ENCODE peak calls at places on chromosomes 16 and 17, in four cellular contexts. J is SK-N-SH, B is GM12878, R is K562. M is an unnamed sample.

GRCh38 chr17:2948721-2949468 is 114.5 kb downstream of the OR1D5 start:
- DNase-seq in B (no peak), J (no peak), R (no peak), M (no peak)

GRCh38 chr16:5064915-5065314 is 841 bp downstream of the C16orf89 start:
- DNase-seq in B (no peak), J (no peak), R (no peak), M (no peak)

GRCh38 chr16:5059386-5060072 is 6.2 kb downstream of the C16orf89 start:
- DNase-seq in J (no peak), B (no peak), R (no peak), M (no peak)

GRCh38 chr16:71399801-71400563 is 41.5 kb downstream of the CALB2 start:
- DNase-seq in R (no peak), B (no peak), J (no peak), M (no peak)

GRCh38 chr16:85690469-85691064 is 1.8 kb upstream of the GINS2 start:
- DNase-seq in B (no peak), R (no peak), J (peak; percentile 62), M (no peak)

GRCh38 chr16:54856871-54857270 is 73.8 kb upstream of the IRX5 start:
- DNase-seq in B (no peak), R (no peak), J (no peak), M (no peak)

GRCh38 chr16:16018705-16019104 is 69.3 kb downstream of the ABCC1 start:
- DNase-seq in J (no peak), B (no peak), R (no peak), M (no peak)

GRCh38 chr16:73848993-73849392 is 447.6 kb upstream of the PSMD7 start:
- DNase-seq in B (no peak), R (no peak), J (no peak), M (no peak)

GRCh38 chr16:71626018-71626857 is at the start of gene MARVELD3:
- DNase-seq in J (peak; percentile 69), R (peak; percentile 62), B (no peak), M (peak; percentile 76)

GRCh38 chr16:20364051-20364450 is 11.5 kb upstream of the UMOD start:
- DNase-seq in B (no peak), R (no peak), J (no peak), M (no peak)

GRCh38 chr16:57807252-57807967 is 5.1 kb upstream of the KIFC3 start:
- DNase-seq in J (no peak), R (no peak), B (no peak), M (no peak)

GRCh38 chr17:2853722-2854580 is 57.7 kb downstream of the RAP1GAP2 start:
- DNase-seq in R (peak; percentile 58), B (no peak), J (peak; percentile 88), M (no peak)

GRCh38 chr17:81635431-81635830 is 1.5 kb downstream of the NPLOC4 start:
- DNase-seq in R (no peak), J (no peak), B (no peak), M (peak; percentile 51)

GRCh38 chr16:11401161-11402050 is 56.1 kb downstream of the RMI2 start:
- DNase-seq in R (no peak), J (peak; percentile 28), B (no peak), M (no peak)

GRCh38 chr16:50285406-50286003 is 19.2 kb downstream of the ADCY7 start:
- DNase-seq in R (no peak), B (no peak), J (no peak), M (no peak)

GRCh38 chr17:39863918-39864746 is at the start of gene IKZF3:
- DNase-seq in B (no peak), J (peak; percentile 78), R (peak; percentile 67), M (no peak)

GRCh38 chr17:39738568-39738901 is 797 bp downstream of the GRB7 start:
- DNase-seq in R (no peak), B (no peak), J (no peak), M (no peak)

GRCh38 chr17:71118039-71118438 is 948.7 kb downstream of the KCNJ2 start:
- DNase-seq in J (peak; percentile 32), B (no peak), R (no peak), M (peak; percentile 29)

GRCh38 chr17:75237100-75238014 is 24.0 kb downstream of the GGA3 start:
- DNase-seq in B (no peak), R (no peak), J (no peak), M (no peak)

GRCh38 chr16:47467501-47467900 is 6.4 kb downstream of the PHKB start:
- DNase-seq in B (no peak), J (no peak), R (no peak), M (no peak)

GRCh38 chr17:43483674-43484551 is at the start of gene DHX8:
- DNase-seq in B (peak; percentile 97), J (peak; percentile 90), R (peak; percentile 94), M (peak; percentile 98)
- TF ChIP-seq REST in B (no peak), J (peak; percentile 58), R (no peak), M (no peak)

DNA sequence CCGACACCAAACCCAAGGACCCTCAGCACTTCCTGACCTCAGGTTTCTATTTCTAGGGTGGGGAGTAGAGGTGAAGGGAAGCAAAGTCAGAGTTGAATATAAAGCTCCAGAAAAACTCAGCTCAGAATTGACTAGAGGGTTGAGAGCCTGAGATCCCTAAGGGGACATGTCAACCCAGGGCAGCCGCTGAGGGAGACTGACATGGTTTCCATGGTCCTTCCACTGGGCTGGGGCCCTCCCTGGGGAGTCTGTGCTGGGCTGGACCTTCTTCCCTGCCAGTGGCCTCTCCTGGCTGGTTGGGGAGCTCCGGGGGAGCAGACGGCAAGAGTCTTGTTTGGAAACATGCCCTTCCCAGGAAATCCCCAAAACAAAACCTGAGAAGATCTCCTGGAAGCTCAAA is 121.3 kb downstream of the METRNL start:
- DNase-seq in J (no peak), R (no peak), B (no peak), M (no peak)
- TF ChIP-seq RAD21 in J (no peak), R (no peak), B (no peak), M (no peak)

DNA sequence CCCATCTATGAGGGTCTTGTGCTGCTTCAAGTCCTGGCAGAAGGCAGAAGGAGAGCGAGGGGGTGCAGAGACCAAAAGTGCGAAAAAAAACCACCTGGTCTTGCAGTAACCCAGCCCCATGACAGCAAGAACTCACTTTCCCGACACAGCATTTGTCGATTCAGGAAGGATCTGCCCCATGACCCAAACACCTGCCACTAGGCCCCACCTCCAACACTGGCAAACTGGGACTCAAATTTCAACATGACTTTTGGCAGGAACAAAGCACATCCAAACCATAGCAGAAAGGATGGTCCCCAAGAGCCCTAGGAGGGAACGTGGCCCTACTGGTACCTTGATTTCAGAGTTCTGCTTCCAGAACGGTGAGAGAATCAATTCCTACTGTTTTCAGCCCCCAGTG is 34.7 kb upstream of the KLHDC4 start:
- DNase-seq in R (no peak), J (no peak), B (no peak), M (no peak)
- TF ChIP-seq POLR2AphosphoS5 in R (no peak), J (no peak), B (no peak), M (no peak)

DNA sequence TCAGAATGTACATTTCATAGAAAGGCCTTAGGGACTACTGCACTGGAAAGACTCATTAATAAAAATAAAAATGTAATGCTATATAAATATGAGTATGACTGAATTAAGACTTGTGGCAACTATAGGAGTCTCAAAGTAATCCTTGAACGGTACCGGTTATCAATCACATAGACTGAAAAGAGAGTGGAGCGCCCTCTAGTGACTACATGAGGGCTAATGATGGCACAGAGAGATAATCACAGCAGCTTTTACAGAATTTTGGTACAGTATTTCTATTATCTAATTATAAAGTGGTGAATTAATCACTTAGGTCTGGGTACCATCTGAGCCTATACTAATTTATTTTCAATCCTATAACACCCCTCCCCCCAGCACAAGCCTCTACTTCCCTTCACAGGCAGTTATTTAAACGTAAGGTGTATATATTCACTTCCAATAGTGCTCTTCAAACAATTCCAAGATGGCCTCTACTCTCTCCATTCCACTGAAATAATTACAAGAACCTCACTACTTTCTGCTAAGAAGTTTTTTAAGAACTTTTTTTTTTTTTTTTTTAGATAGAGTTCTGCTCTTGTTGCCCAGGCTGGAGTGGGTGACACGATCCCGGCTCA is 40.7 kb upstream of the ANKFY1 start:
- DNase-seq in R (peak; percentile 62), J (peak; percentile 68), B (no peak), M (peak; percentile 18)
- TF ChIP-seq REST in R (no peak), J (no peak), B (no peak), M (no peak)

DNA sequence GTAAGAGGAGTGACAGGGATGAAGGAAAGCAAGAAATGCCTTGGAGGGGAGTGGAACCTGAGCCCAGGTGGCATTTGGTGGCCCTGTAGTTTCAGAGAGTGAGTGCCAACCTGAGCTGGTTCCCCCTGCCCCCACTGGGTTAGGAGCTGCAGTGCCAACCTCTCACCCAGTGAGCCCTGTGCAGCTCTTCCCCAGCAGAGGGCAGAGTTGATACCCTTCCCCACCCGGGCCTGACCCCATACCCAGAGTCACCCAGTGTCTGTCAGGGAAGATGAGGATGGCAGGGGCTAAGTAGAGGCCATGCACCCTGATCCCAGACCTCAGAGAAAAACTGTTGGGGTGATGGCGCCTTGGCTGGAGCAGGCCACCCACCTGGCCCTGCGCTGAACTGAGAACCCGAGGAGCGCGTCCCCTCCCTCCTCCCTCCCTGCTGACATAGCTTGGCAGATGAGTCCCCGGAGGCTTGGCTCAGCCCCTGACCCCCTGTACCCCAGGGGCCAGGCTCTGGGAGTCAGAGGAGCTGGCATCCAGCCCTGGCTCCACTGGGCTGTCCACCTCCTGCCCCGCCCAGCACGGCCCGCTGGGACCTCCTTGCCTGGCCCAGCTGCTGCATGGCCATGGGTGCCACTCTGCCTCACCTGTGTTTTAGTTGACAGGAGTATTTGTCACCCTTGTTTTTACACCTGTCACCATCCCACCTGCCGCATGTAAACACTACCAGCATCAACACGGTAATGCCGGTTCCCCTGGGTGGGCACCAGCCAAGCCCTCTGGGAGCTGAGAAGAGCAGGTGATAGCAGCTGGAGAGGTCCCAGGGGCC is 113.9 kb downstream of the AMFR start:
- DNase-seq in J (no peak), B (no peak), R (no peak), M (no peak)
- TF ChIP-seq RAD21 in J (peak; percentile 14), B (no peak), R (no peak), M (peak; percentile 24)

GRCh38 chr16:67301080-67301757 is 21.9 kb downstream of the PLEKHG4 start:
- DNase-seq in J (no peak), R (no peak), B (no peak), M (no peak)
- TF ChIP-seq POLR2AphosphoS5 in J (no peak), R (no peak), B (no peak), M (no peak)

M was measured in HCT116.